ENCODE peak calls at places on chromosomes 13 and 19, in eight cellular contexts. K, D, H, W, J, C, X and Q are unnamed samples. For H3K36me3 and H3K4me1, the result is how much of the 10 kb centered on the place peaks cover.

GRCh38 chr13:75587679-75588078 is 38.1 kb downstream of the UCHL3 start:
- DNase-seq in K (no peak), D (no peak), H (no peak), W (no peak), J (no peak), C (no peak), X (peak), Q (no peak)

GRCh38 chr13:76331948-76332712 is 554.1 kb downstream of the KCTD12 start:
- DNase-seq in K (no peak), D (no peak), H (no peak), W (peak), J (no peak), C (no peak), X (no peak), Q (no peak)

GRCh38 chr13:94063096-94063495 is 416.4 kb downstream of the DCT start:
- DNase-seq in K (no peak), D (no peak), H (no peak), W (peak), J (no peak), C (no peak), X (no peak), Q (no peak)

GRCh38 chr13:82092312-82092711 is 1751.4 kb upstream of the SPRY2 start:
- DNase-seq in K (no peak), D (no peak), H (no peak), W (no peak), J (no peak), C (no peak), X (no peak), Q (no peak)

GRCh38 chr19:46451352-46451751 is 20.0 kb downstream of the PNMA8A start:
- DNase-seq in K (no peak), D (no peak), H (no peak), W (no peak), J (no peak), C (no peak), X (no peak), Q (no peak)

GRCh38 chr13:80533175-80533574 is 192.2 kb upstream of the SPRY2 start:
- DNase-seq in K (no peak), D (no peak), H (no peak), W (no peak), J (no peak), C (no peak), X (no peak), Q (no peak)

GRCh38 chr19:18634612-18635290 is 2.1 kb upstream of the KLHL26 start:
- DNase-seq in K (no peak), D (no peak), H (no peak), W (no peak), J (no peak), C (no peak), X (no peak), Q (no peak)

GRCh38 chr19:37654118-37654517 is 1.1 kb downstream of the ZFP30 start:
- DNase-seq in K (no peak), D (no peak), H (no peak), W (peak), J (no peak), C (no peak), X (no peak), Q (no peak)

GRCh38 chr19:9808855-9809646 is 9.8 kb downstream of the FBXL12 start:
- DNase-seq in K (peak), D (no peak), H (no peak), W (no peak), J (peak), C (no peak), X (no peak), Q (no peak)

GRCh38 chr13:45516757-45517156 is 52.0 kb downstream of the COG3 start:
- DNase-seq in K (no peak), D (no peak), H (no peak), W (no peak), J (no peak), C (no peak), X (no peak), Q (no peak)
- H3K36me3 ChIP-seq in K (half or more), D (half or more), H (half or more), W (under half), J (under half), C (under half), X (under half), Q (half or more)

GRCh38 chr19:47610902-47611301 is 2.0 kb downstream of the BICRA start:
- DNase-seq in K (no peak), D (no peak), H (no peak), W (no peak), J (no peak), C (no peak), X (no peak), Q (no peak)

GRCh38 chr19:47615714-47616113 is 6.8 kb downstream of the BICRA start:
- DNase-seq in K (no peak), D (no peak), H (no peak), W (no peak), J (no peak), C (no peak), X (no peak), Q (no peak)

GRCh38 chr19:47613165-47614146 is 4.5 kb downstream of the BICRA start:
- DNase-seq in K (no peak), D (no peak), H (no peak), W (peak), J (no peak), C (no peak), X (no peak), Q (no peak)

GRCh38 chr19:47615230-47615629 is 6.3 kb downstream of the BICRA start:
- DNase-seq in K (no peak), D (no peak), H (no peak), W (no peak), J (no peak), C (no peak), X (no peak), Q (no peak)

GRCh38 chr19:47614559-47614958 is 5.6 kb downstream of the BICRA start:
- DNase-seq in K (no peak), D (no peak), H (no peak), W (no peak), J (no peak), C (no peak), X (no peak), Q (no peak)
- H3K4me1 ChIP-seq in K (under half), D (half or more), H (under half), W (under half), J (under half), C (under half), X (under half), Q (under half)

GRCh38 chr19:5118026-5118425 is 149.1 kb downstream of the KDM4B start:
- DNase-seq in K (no peak), D (no peak), H (no peak), W (no peak), J (no peak), C (no peak), X (no peak), Q (no peak)
- H3K36me3 ChIP-seq in K (under half), D (under half), H (under half), W (under half), J (under half), C (under half), X (under half), Q (half or more)

DNA sequence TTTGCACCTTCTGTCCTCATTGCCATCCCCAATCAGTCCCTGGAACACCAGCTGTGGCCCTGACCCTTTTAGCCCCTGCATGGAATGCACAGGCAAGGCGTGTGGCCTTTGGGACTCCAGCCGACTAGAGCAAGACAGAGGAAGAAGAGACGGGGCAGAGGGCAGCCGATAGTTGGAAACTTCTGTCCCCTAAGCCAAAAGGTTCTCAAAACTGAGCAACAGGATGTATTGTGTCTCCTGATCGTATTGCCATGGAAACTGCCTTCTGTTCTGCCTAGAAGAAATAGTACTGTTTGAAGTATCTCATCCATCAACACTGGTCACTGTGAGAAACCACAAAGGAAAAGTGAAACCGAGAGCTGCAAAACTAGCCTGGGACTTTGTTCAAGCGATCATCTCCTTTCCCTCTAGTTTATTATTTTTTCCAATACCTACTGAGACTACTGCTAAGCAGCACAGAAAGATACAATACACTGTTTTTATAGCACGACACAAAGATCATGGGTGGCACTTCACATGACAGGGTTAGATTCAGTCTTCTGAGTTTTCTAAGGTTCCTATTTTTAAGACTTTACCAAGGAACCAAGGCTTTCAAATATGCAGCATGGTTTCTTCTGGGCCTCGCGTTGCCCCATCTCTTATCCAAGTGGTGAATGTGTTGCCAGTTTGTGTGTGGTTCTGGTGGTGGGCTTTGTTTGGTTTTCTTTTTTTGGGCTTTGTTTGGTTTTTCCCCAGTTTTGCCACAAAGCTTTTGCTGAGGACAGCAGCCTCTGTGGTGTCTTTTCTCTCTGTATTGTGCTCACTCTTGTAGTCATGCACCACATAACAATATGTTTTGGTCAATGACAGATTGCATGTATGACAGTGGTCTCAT is 49.3 kb upstream of the GPR183 start:
- DNase-seq in K (peak), D (no peak), H (no peak), W (peak), J (peak), C (no peak), X (no peak), Q (peak)
- H3K4me1 ChIP-seq in K (half or more), D (under half), H (under half), W (under half), J (half or more), C (half or more), X (under half), Q (under half)

GRCh38 chr19:15177269-15178116 is 23.3 kb downstream of the NOTCH3 start:
- DNase-seq in K (peak), D (peak), H (peak), W (peak), J (peak), C (peak), X (no peak), Q (no peak)

GRCh38 chr19:15184776-15185175 is 16.0 kb downstream of the NOTCH3 start:
- DNase-seq in K (no peak), D (no peak), H (no peak), W (no peak), J (no peak), C (no peak), X (no peak), Q (no peak)

GRCh38 chr19:15181394-15181793 is 19.4 kb downstream of the NOTCH3 start:
- DNase-seq in K (no peak), D (no peak), H (no peak), W (no peak), J (no peak), C (no peak), X (no peak), Q (no peak)

GRCh38 chr19:15178629-15179308 is 22.0 kb downstream of the NOTCH3 start:
- DNase-seq in K (no peak), D (no peak), H (no peak), W (no peak), J (no peak), C (no peak), X (no peak), Q (no peak)

GRCh38 chr19:15180451-15181390 is 20.1 kb downstream of the NOTCH3 start:
- DNase-seq in K (no peak), D (no peak), H (peak), W (no peak), J (no peak), C (no peak), X (no peak), Q (no peak)
- H3K36me3 ChIP-seq in K (under half), D (under half), H (under half), W (under half), J (under half), C (under half), X (under half), Q (half or more)